ENCODE peak calls at places on chromosomes 2 and 18, in eight cellular contexts. S is NCI-H510A treated with DMSO at 0.1 percent for 48 hours, A is NCI-H2171, F is amniotic stem cell, D is mammary epithelial cell, K is NCI-H524, U is A172, R is NCI-H226. W is an unnamed sample.

GRCh38 chr2:27376151-27376865 is 4.2 kb downstream of the ZNF513 start:
- DNase-seq in S (no peak), A (no peak), F (no peak), D (no peak), K (no peak), U (no peak), R (no peak), W (no peak)

GRCh38 chr2:146388757-146389156 is 1456.1 kb upstream of the ACVR2A start:
- DNase-seq in S (no peak), A (no peak), F (no peak), D (peak), K (no peak), U (peak), R (peak), W (no peak)

GRCh38 chr2:47039913-47040562 is 115.1 kb downstream of the STPG4 start:
- DNase-seq in S (no peak), A (no peak), F (no peak), D (no peak), K (no peak), U (no peak), R (no peak), W (no peak)

GRCh38 chr2:673615-674318 is 3.4 kb downstream of the TMEM18 start:
- DNase-seq in S (no peak), A (no peak), F (no peak), D (peak), K (no peak), U (peak), R (peak), W (no peak)

GRCh38 chr18:75896865-75897264 is 469.4 kb upstream of the SMIM21 start:
- DNase-seq in S (peak), A (no peak), F (no peak), D (peak), K (peak), U (peak), R (no peak), W (peak)

GRCh38 chr2:217393585-217394032 is 533.7 kb upstream of the TNP1 start:
- DNase-seq in S (no peak), A (no peak), F (no peak), D (peak), K (no peak), U (peak), R (peak), W (no peak)

GRCh38 chr18:41955688-41956087 is 654 bp downstream of the PIK3C3 start:
- DNase-seq in S (no peak), A (no peak), F (no peak), D (peak), K (no peak), U (peak), R (no peak), W (no peak)

GRCh38 chr2:150468350-150468960 is 19.0 kb downstream of the RND3 start:
- DNase-seq in S (no peak), A (no peak), F (no peak), D (no peak), K (no peak), U (no peak), R (no peak), W (no peak)

GRCh38 chr2:105487142-105488069 is 88.6 kb upstream of the FHL2 start:
- DNase-seq in S (no peak), A (no peak), F (peak), D (no peak), K (no peak), U (peak), R (no peak), W (no peak)

GRCh38 chr18:323253-323622 is 55.4 kb upstream of the THOC1 start:
- DNase-seq in S (no peak), A (no peak), F (no peak), D (no peak), K (no peak), U (peak), R (no peak), W (no peak)

GRCh38 chr2:156319811-156320490 is 12.6 kb downstream of the NR4A2 start:
- DNase-seq in S (no peak), A (no peak), F (no peak), D (no peak), K (no peak), U (no peak), R (no peak), W (no peak)

W was measured in DMS153.